ENCODE peak calls at places on chromosomes 7 and 10, in ten cellular contexts. One of them, this sample, is unnamed. For H3K4me1 and H3K9me3, the result is how much of the 10 kb centered on the place peaks cover.

GRCh38 chr7:25194036-25194435 is 34.2 kb downstream of the NPVF start:
- DNase-seq in lower lobe of right lung: no peak
- DNase-seq in pancreas: no peak
- DNase-seq in effector memory CD4-positive, alpha-beta T cell: no peak
- DNase-seq in aorta: no peak
- DNase-seq in IMR-90: no peak
- DNase-seq in CD4-positive, alpha-beta memory T cell: no peak
- DNase-seq in endothelial cell of umbilical vein: no peak
- DNase-seq in mammary epithelial cell: no peak
- DNase-seq in heart right ventricle: no peak
- DNase-seq in this sample: no peak

GRCh38 chr7:118079369-118079768 is 104.6 kb upstream of the LSM8 start:
- DNase-seq in lower lobe of right lung: no peak
- DNase-seq in pancreas: no peak
- DNase-seq in effector memory CD4-positive, alpha-beta T cell: no peak
- DNase-seq in aorta: no peak
- DNase-seq in IMR-90: peak
- DNase-seq in CD4-positive, alpha-beta memory T cell: no peak
- DNase-seq in endothelial cell of umbilical vein: no peak
- DNase-seq in mammary epithelial cell: peak
- DNase-seq in heart right ventricle: no peak
- DNase-seq in this sample: no peak

GRCh38 chr10:29541826-29542225 is 92.9 kb downstream of the SVIL start:
- DNase-seq in lower lobe of right lung: no peak
- DNase-seq in pancreas: no peak
- DNase-seq in effector memory CD4-positive, alpha-beta T cell: no peak
- DNase-seq in aorta: no peak
- DNase-seq in IMR-90: no peak
- DNase-seq in CD4-positive, alpha-beta memory T cell: no peak
- DNase-seq in endothelial cell of umbilical vein: no peak
- DNase-seq in mammary epithelial cell: no peak
- DNase-seq in heart right ventricle: no peak
- DNase-seq in this sample: no peak

GRCh38 chr7:68381731-68382130 is 1216.5 kb upstream of the AUTS2 start:
- DNase-seq in lower lobe of right lung: no peak
- DNase-seq in pancreas: no peak
- DNase-seq in effector memory CD4-positive, alpha-beta T cell: no peak
- DNase-seq in aorta: no peak
- DNase-seq in IMR-90: no peak
- DNase-seq in CD4-positive, alpha-beta memory T cell: no peak
- DNase-seq in endothelial cell of umbilical vein: no peak
- DNase-seq in mammary epithelial cell: no peak
- DNase-seq in heart right ventricle: no peak
- DNase-seq in this sample: no peak

GRCh38 chr10:35219292-35219691 is 92.6 kb downstream of the CREM start:
- DNase-seq in lower lobe of right lung: no peak
- DNase-seq in pancreas: no peak
- DNase-seq in effector memory CD4-positive, alpha-beta T cell: no peak
- DNase-seq in aorta: no peak
- DNase-seq in IMR-90: no peak
- DNase-seq in CD4-positive, alpha-beta memory T cell: peak
- DNase-seq in endothelial cell of umbilical vein: no peak
- DNase-seq in mammary epithelial cell: no peak
- DNase-seq in heart right ventricle: no peak
- DNase-seq in this sample: no peak

GRCh38 chr7:18570890-18571478 is 75.4 kb downstream of the HDAC9 start:
- DNase-seq in lower lobe of right lung: no peak
- DNase-seq in pancreas: no peak
- DNase-seq in effector memory CD4-positive, alpha-beta T cell: no peak
- DNase-seq in aorta: no peak
- DNase-seq in IMR-90: peak
- DNase-seq in CD4-positive, alpha-beta memory T cell: no peak
- DNase-seq in endothelial cell of umbilical vein: peak
- DNase-seq in mammary epithelial cell: peak
- DNase-seq in heart right ventricle: no peak
- DNase-seq in this sample: no peak

GRCh38 chr7:123528265-123528664 is 6.1 kb downstream of the IQUB start:
- DNase-seq in lower lobe of right lung: no peak
- DNase-seq in pancreas: no peak
- DNase-seq in effector memory CD4-positive, alpha-beta T cell: no peak
- DNase-seq in aorta: no peak
- DNase-seq in IMR-90: no peak
- DNase-seq in CD4-positive, alpha-beta memory T cell: no peak
- DNase-seq in endothelial cell of umbilical vein: no peak
- DNase-seq in mammary epithelial cell: no peak
- DNase-seq in heart right ventricle: no peak
- DNase-seq in this sample: no peak

GRCh38 chr7:45240187-45240776 is 82.7 kb downstream of the RAMP3 start:
- DNase-seq in lower lobe of right lung: no peak
- DNase-seq in pancreas: no peak
- DNase-seq in effector memory CD4-positive, alpha-beta T cell: no peak
- DNase-seq in aorta: no peak
- DNase-seq in IMR-90: no peak
- DNase-seq in CD4-positive, alpha-beta memory T cell: no peak
- DNase-seq in endothelial cell of umbilical vein: peak
- DNase-seq in mammary epithelial cell: no peak
- DNase-seq in heart right ventricle: peak
- DNase-seq in this sample: no peak

GRCh38 chr10:113540845-113541553 is 11.9 kb upstream of the HABP2 start:
- DNase-seq in lower lobe of right lung: no peak
- DNase-seq in pancreas: peak
- DNase-seq in effector memory CD4-positive, alpha-beta T cell: no peak
- DNase-seq in aorta: no peak
- DNase-seq in IMR-90: no peak
- DNase-seq in CD4-positive, alpha-beta memory T cell: no peak
- DNase-seq in endothelial cell of umbilical vein: no peak
- DNase-seq in mammary epithelial cell: no peak
- DNase-seq in heart right ventricle: no peak
- DNase-seq in this sample: no peak

GRCh38 chr7:27647052-27647451 is 15.6 kb downstream of the HIBADH start:
- DNase-seq in lower lobe of right lung: no peak
- DNase-seq in pancreas: no peak
- DNase-seq in effector memory CD4-positive, alpha-beta T cell: no peak
- DNase-seq in aorta: no peak
- DNase-seq in IMR-90: peak
- DNase-seq in CD4-positive, alpha-beta memory T cell: no peak
- DNase-seq in endothelial cell of umbilical vein: no peak
- DNase-seq in mammary epithelial cell: peak
- DNase-seq in heart right ventricle: no peak
- DNase-seq in this sample: no peak

GRCh38 chr7:374706-375490 is 84.9 kb downstream of the FOXL3 start:
- DNase-seq in lower lobe of right lung: no peak
- DNase-seq in pancreas: no peak
- DNase-seq in effector memory CD4-positive, alpha-beta T cell: no peak
- DNase-seq in aorta: peak
- DNase-seq in IMR-90: no peak
- DNase-seq in CD4-positive, alpha-beta memory T cell: no peak
- DNase-seq in endothelial cell of umbilical vein: no peak
- DNase-seq in mammary epithelial cell: no peak
- DNase-seq in heart right ventricle: no peak
- DNase-seq in this sample: no peak

GRCh38 chr10:81876253-81876731 is 1.3 kb downstream of the NRG3 start:
- DNase-seq in lower lobe of right lung: no peak
- DNase-seq in pancreas: no peak
- DNase-seq in effector memory CD4-positive, alpha-beta T cell: no peak
- DNase-seq in aorta: no peak
- DNase-seq in IMR-90: no peak
- DNase-seq in CD4-positive, alpha-beta memory T cell: no peak
- DNase-seq in endothelial cell of umbilical vein: peak
- DNase-seq in mammary epithelial cell: no peak
- DNase-seq in heart right ventricle: no peak
- DNase-seq in this sample: no peak

GRCh38 chr10:114623661-114624294 is 34.3 kb downstream of the ABLIM1 start:
- DNase-seq in lower lobe of right lung: no peak
- DNase-seq in pancreas: peak
- DNase-seq in effector memory CD4-positive, alpha-beta T cell: no peak
- DNase-seq in aorta: no peak
- DNase-seq in IMR-90: peak
- DNase-seq in CD4-positive, alpha-beta memory T cell: no peak
- DNase-seq in endothelial cell of umbilical vein: peak
- DNase-seq in mammary epithelial cell: peak
- DNase-seq in heart right ventricle: no peak
- DNase-seq in this sample: no peak

GRCh38 chr7:74174606-74175082 is 488 bp downstream of the EIF4H start:
- DNase-seq in lower lobe of right lung: no peak
- DNase-seq in pancreas: peak
- DNase-seq in effector memory CD4-positive, alpha-beta T cell: no peak
- DNase-seq in aorta: peak
- DNase-seq in IMR-90: peak
- DNase-seq in CD4-positive, alpha-beta memory T cell: no peak
- DNase-seq in endothelial cell of umbilical vein: peak
- DNase-seq in mammary epithelial cell: peak
- DNase-seq in heart right ventricle: peak
- DNase-seq in this sample: no peak
- H3K4me1 ChIP-seq in lower lobe of right lung: half or more
- H3K4me1 ChIP-seq in pancreas: under half
- H3K4me1 ChIP-seq in effector memory CD4-positive, alpha-beta T cell: under half
- H3K4me1 ChIP-seq in aorta: under half
- H3K4me1 ChIP-seq in IMR-90: under half
- H3K4me1 ChIP-seq in CD4-positive, alpha-beta memory T cell: half or more
- H3K4me1 ChIP-seq in endothelial cell of umbilical vein: under half
- H3K4me1 ChIP-seq in mammary epithelial cell: under half
- H3K4me1 ChIP-seq in heart right ventricle: half or more
- H3K4me1 ChIP-seq in this sample: half or more

DNA sequence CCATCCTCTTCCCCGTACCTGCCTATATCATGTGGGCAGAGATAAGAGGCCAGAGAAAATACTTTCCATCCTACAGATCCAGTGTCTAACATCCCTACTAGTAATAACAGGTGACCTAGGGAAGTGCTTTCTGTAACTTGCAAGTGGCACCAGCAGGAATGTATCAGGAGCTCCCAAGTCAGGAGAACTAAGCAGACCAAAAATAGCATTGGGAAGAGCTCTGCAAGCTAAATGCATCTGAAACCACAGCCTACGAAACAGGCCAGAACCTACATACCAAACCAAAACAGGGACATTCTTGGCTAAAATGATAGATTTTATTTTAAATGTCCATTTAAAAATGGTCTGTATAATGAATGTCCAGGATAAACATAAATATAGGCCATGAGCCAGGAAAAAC is 680.8 kb downstream of the PHTF2 start:
- DNase-seq in lower lobe of right lung: no peak
- DNase-seq in pancreas: no peak
- DNase-seq in effector memory CD4-positive, alpha-beta T cell: no peak
- DNase-seq in aorta: no peak
- DNase-seq in IMR-90: peak
- DNase-seq in CD4-positive, alpha-beta memory T cell: no peak
- DNase-seq in endothelial cell of umbilical vein: no peak
- DNase-seq in mammary epithelial cell: no peak
- DNase-seq in heart right ventricle: no peak
- DNase-seq in this sample: no peak
- H3K27ac ChIP-seq in lower lobe of right lung: no peak
- H3K27ac ChIP-seq in pancreas: no peak
- H3K27ac ChIP-seq in effector memory CD4-positive, alpha-beta T cell: no peak
- H3K27ac ChIP-seq in aorta: no peak
- H3K27ac ChIP-seq in IMR-90: no peak
- H3K27ac ChIP-seq in CD4-positive, alpha-beta memory T cell: no peak
- H3K27ac ChIP-seq in endothelial cell of umbilical vein: no peak
- H3K27ac ChIP-seq in mammary epithelial cell: no peak
- H3K27ac ChIP-seq in heart right ventricle: no peak
- H3K27ac ChIP-seq in this sample: no peak

DNA sequence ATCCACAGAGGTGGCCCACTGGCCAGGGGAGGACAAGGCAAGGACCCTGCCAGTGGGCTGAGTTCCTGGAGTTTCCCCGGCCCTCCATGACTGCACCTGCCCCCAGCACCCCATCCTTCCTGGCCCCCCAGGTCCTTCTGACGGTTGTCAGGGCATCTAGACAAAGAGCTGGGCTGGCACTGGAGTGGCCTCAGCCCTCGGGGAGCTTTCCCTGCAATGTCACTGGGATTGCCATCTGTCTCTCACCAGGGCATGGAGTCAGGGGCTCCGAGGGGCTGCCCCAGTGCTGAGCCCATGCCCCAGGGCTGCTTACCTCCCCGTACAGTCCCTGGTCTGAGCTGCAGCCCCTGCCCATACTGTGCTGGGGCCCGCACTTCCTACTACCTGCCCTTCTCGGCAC is 446.5 kb upstream of the MKI67 start:
- DNase-seq in lower lobe of right lung: no peak
- DNase-seq in pancreas: no peak
- DNase-seq in effector memory CD4-positive, alpha-beta T cell: no peak
- DNase-seq in aorta: no peak
- DNase-seq in IMR-90: no peak
- DNase-seq in CD4-positive, alpha-beta memory T cell: no peak
- DNase-seq in endothelial cell of umbilical vein: no peak
- DNase-seq in mammary epithelial cell: no peak
- DNase-seq in heart right ventricle: no peak
- DNase-seq in this sample: no peak
- H3K9me3 ChIP-seq in lower lobe of right lung: under half
- H3K9me3 ChIP-seq in pancreas: under half
- H3K9me3 ChIP-seq in effector memory CD4-positive, alpha-beta T cell: under half
- H3K9me3 ChIP-seq in aorta: under half
- H3K9me3 ChIP-seq in IMR-90: under half
- H3K9me3 ChIP-seq in CD4-positive, alpha-beta memory T cell: under half
- H3K9me3 ChIP-seq in endothelial cell of umbilical vein: under half
- H3K9me3 ChIP-seq in mammary epithelial cell: under half
- H3K9me3 ChIP-seq in heart right ventricle: under half
- H3K9me3 ChIP-seq in this sample: under half

GRCh38 chr10:80157561-80157960 is 25.0 kb downstream of the PLAC9 start:
- DNase-seq in lower lobe of right lung: no peak
- DNase-seq in pancreas: no peak
- DNase-seq in effector memory CD4-positive, alpha-beta T cell: no peak
- DNase-seq in aorta: peak
- DNase-seq in IMR-90: no peak
- DNase-seq in CD4-positive, alpha-beta memory T cell: no peak
- DNase-seq in endothelial cell of umbilical vein: no peak
- DNase-seq in mammary epithelial cell: no peak
- DNase-seq in heart right ventricle: no peak
- DNase-seq in this sample: no peak
- H3K4me1 ChIP-seq in lower lobe of right lung: under half
- H3K4me1 ChIP-seq in pancreas: under half
- H3K4me1 ChIP-seq in effector memory CD4-positive, alpha-beta T cell: under half
- H3K4me1 ChIP-seq in aorta: under half
- H3K4me1 ChIP-seq in IMR-90: under half
- H3K4me1 ChIP-seq in CD4-positive, alpha-beta memory T cell: under half
- H3K4me1 ChIP-seq in endothelial cell of umbilical vein: under half
- H3K4me1 ChIP-seq in mammary epithelial cell: half or more
- H3K4me1 ChIP-seq in heart right ventricle: under half
- H3K4me1 ChIP-seq in this sample: under half

GRCh38 chr10:125149278-125150047 is 10.9 kb downstream of the CTBP2 start:
- DNase-seq in lower lobe of right lung: peak
- DNase-seq in pancreas: no peak
- DNase-seq in effector memory CD4-positive, alpha-beta T cell: no peak
- DNase-seq in aorta: peak
- DNase-seq in IMR-90: peak
- DNase-seq in CD4-positive, alpha-beta memory T cell: no peak
- DNase-seq in endothelial cell of umbilical vein: peak
- DNase-seq in mammary epithelial cell: peak
- DNase-seq in heart right ventricle: peak
- DNase-seq in this sample: no peak
- H3K27ac ChIP-seq in lower lobe of right lung: peak
- H3K27ac ChIP-seq in pancreas: peak
- H3K27ac ChIP-seq in effector memory CD4-positive, alpha-beta T cell: no peak
- H3K27ac ChIP-seq in aorta: peak
- H3K27ac ChIP-seq in IMR-90: peak
- H3K27ac ChIP-seq in CD4-positive, alpha-beta memory T cell: no peak
- H3K27ac ChIP-seq in endothelial cell of umbilical vein: peak
- H3K27ac ChIP-seq in mammary epithelial cell: peak
- H3K27ac ChIP-seq in heart right ventricle: peak
- H3K27ac ChIP-seq in this sample: no peak

GRCh38 chr7:64736575-64736974 is 57.7 kb upstream of the ZNF138 start:
- DNase-seq in lower lobe of right lung: no peak
- DNase-seq in pancreas: no peak
- DNase-seq in effector memory CD4-positive, alpha-beta T cell: no peak
- DNase-seq in aorta: no peak
- DNase-seq in IMR-90: no peak
- DNase-seq in CD4-positive, alpha-beta memory T cell: no peak
- DNase-seq in endothelial cell of umbilical vein: no peak
- DNase-seq in mammary epithelial cell: no peak
- DNase-seq in heart right ventricle: no peak
- DNase-seq in this sample: no peak
- H3K9me3 ChIP-seq in lower lobe of right lung: under half
- H3K9me3 ChIP-seq in pancreas: under half
- H3K9me3 ChIP-seq in effector memory CD4-positive, alpha-beta T cell: under half
- H3K9me3 ChIP-seq in aorta: under half
- H3K9me3 ChIP-seq in IMR-90: under half
- H3K9me3 ChIP-seq in CD4-positive, alpha-beta memory T cell: under half
- H3K9me3 ChIP-seq in endothelial cell of umbilical vein: under half
- H3K9me3 ChIP-seq in mammary epithelial cell: under half
- H3K9me3 ChIP-seq in heart right ventricle: under half
- H3K9me3 ChIP-seq in this sample: under half